ENCODE peak calls at places on chromosomes 13 and 19, in nine cellular contexts. One of them, this sample, is unnamed.

GRCh38 chr13:79543883-79544282 is 62.9 kb downstream of the NDFIP2 start:
- DNase-seq in cerebellar cortex: no peak
- DNase-seq in stimulated activated CD4-positive, alpha-beta T cell treated with anti-CD3 and anti-CD28 coated beads, Interleukin-15, amount 100 ng/mL, for 1 hour: no peak
- DNase-seq in stimulated activated CD8-positive, alpha-beta memory T cell treated with anti-CD3 and anti-CD28 coated beads, Interleukin-4, amount 100 ng/mL, for 4 hours: no peak
- DNase-seq in GM20000: no peak
- DNase-seq in GM04504: no peak
- DNase-seq in NCI-H1436: no peak
- DNase-seq in T-helper 2 cell: no peak
- DNase-seq in cardiac muscle cell: no peak
- DNase-seq in this sample: no peak

GRCh38 chr13:98350746-98351330 is 173.8 kb upstream of the RNF113B start:
- DNase-seq in NCI-H1436: no peak
- DNase-seq in GM04504: no peak
- DNase-seq in cerebellar cortex: no peak
- DNase-seq in T-helper 2 cell: no peak
- DNase-seq in GM20000: no peak
- DNase-seq in cardiac muscle cell: no peak
- DNase-seq in stimulated activated CD8-positive, alpha-beta memory T cell treated with anti-CD3 and anti-CD28 coated beads, Interleukin-4, amount 100 ng/mL, for 4 hours: no peak
- DNase-seq in stimulated activated CD4-positive, alpha-beta T cell treated with anti-CD3 and anti-CD28 coated beads, Interleukin-15, amount 100 ng/mL, for 1 hour: no peak
- DNase-seq in this sample: no peak

GRCh38 chr19:461664-462551 is 1.1 kb upstream of the SHC2 start:
- DNase-seq in GM20000: no peak
- DNase-seq in T-helper 2 cell: no peak
- DNase-seq in cardiac muscle cell: no peak
- DNase-seq in GM04504: no peak
- DNase-seq in stimulated activated CD8-positive, alpha-beta memory T cell treated with anti-CD3 and anti-CD28 coated beads, Interleukin-4, amount 100 ng/mL, for 4 hours: no peak
- DNase-seq in stimulated activated CD4-positive, alpha-beta T cell treated with anti-CD3 and anti-CD28 coated beads, Interleukin-15, amount 100 ng/mL, for 1 hour: no peak
- DNase-seq in cerebellar cortex: no peak
- DNase-seq in NCI-H1436: peak; percentile 83
- DNase-seq in this sample: no peak

GRCh38 chr13:50082426-50083283 is 67.4 kb downstream of the KCNRG start:
- DNase-seq in stimulated activated CD4-positive, alpha-beta T cell treated with anti-CD3 and anti-CD28 coated beads, Interleukin-15, amount 100 ng/mL, for 1 hour: peak; percentile 62
- DNase-seq in cerebellar cortex: peak; percentile 83
- DNase-seq in NCI-H1436: peak; percentile 61
- DNase-seq in cardiac muscle cell: peak; percentile 75
- DNase-seq in T-helper 2 cell: peak; percentile 66
- DNase-seq in GM04504: peak; percentile 38
- DNase-seq in stimulated activated CD8-positive, alpha-beta memory T cell treated with anti-CD3 and anti-CD28 coated beads, Interleukin-4, amount 100 ng/mL, for 4 hours: peak; percentile 60
- DNase-seq in GM20000: peak; percentile 69
- DNase-seq in this sample: peak; percentile 86

GRCh38 chr13:110924639-110924934 is 9.7 kb upstream of the ANKRD10 start:
- DNase-seq in stimulated activated CD8-positive, alpha-beta memory T cell treated with anti-CD3 and anti-CD28 coated beads, Interleukin-4, amount 100 ng/mL, for 4 hours: no peak
- DNase-seq in T-helper 2 cell: no peak
- DNase-seq in stimulated activated CD4-positive, alpha-beta T cell treated with anti-CD3 and anti-CD28 coated beads, Interleukin-15, amount 100 ng/mL, for 1 hour: no peak
- DNase-seq in NCI-H1436: no peak
- DNase-seq in cerebellar cortex: no peak
- DNase-seq in cardiac muscle cell: no peak
- DNase-seq in GM20000: no peak
- DNase-seq in GM04504: no peak
- DNase-seq in this sample: no peak

GRCh38 chr13:23175920-23176319 is 4.9 kb upstream of the SGCG start:
- DNase-seq in cerebellar cortex: no peak
- DNase-seq in GM20000: no peak
- DNase-seq in T-helper 2 cell: no peak
- DNase-seq in stimulated activated CD4-positive, alpha-beta T cell treated with anti-CD3 and anti-CD28 coated beads, Interleukin-15, amount 100 ng/mL, for 1 hour: no peak
- DNase-seq in NCI-H1436: no peak
- DNase-seq in stimulated activated CD8-positive, alpha-beta memory T cell treated with anti-CD3 and anti-CD28 coated beads, Interleukin-4, amount 100 ng/mL, for 4 hours: no peak
- DNase-seq in cardiac muscle cell: peak; percentile 10
- DNase-seq in GM04504: no peak
- DNase-seq in this sample: no peak

GRCh38 chr19:46697142-46697960 is 19.6 kb downstream of the PRKD2 start:
- DNase-seq in cardiac muscle cell: peak; percentile 82
- DNase-seq in stimulated activated CD8-positive, alpha-beta memory T cell treated with anti-CD3 and anti-CD28 coated beads, Interleukin-4, amount 100 ng/mL, for 4 hours: no peak
- DNase-seq in stimulated activated CD4-positive, alpha-beta T cell treated with anti-CD3 and anti-CD28 coated beads, Interleukin-15, amount 100 ng/mL, for 1 hour: no peak
- DNase-seq in cerebellar cortex: peak; percentile 83
- DNase-seq in T-helper 2 cell: no peak
- DNase-seq in GM20000: no peak
- DNase-seq in GM04504: peak; percentile 50
- DNase-seq in NCI-H1436: no peak
- DNase-seq in this sample: peak; percentile 95

GRCh38 chr13:97224544-97225324 is 2.6 kb downstream of the MBNL2 start:
- DNase-seq in GM04504: no peak
- DNase-seq in cardiac muscle cell: peak; percentile 66
- DNase-seq in stimulated activated CD4-positive, alpha-beta T cell treated with anti-CD3 and anti-CD28 coated beads, Interleukin-15, amount 100 ng/mL, for 1 hour: no peak
- DNase-seq in NCI-H1436: peak; percentile 29
- DNase-seq in stimulated activated CD8-positive, alpha-beta memory T cell treated with anti-CD3 and anti-CD28 coated beads, Interleukin-4, amount 100 ng/mL, for 4 hours: no peak
- DNase-seq in T-helper 2 cell: peak; percentile 54
- DNase-seq in cerebellar cortex: peak; percentile 27
- DNase-seq in GM20000: no peak
- DNase-seq in this sample: no peak

GRCh38 chr13:103354189-103354588 is 288.0 kb upstream of the SLC10A2 start:
- DNase-seq in stimulated activated CD4-positive, alpha-beta T cell treated with anti-CD3 and anti-CD28 coated beads, Interleukin-15, amount 100 ng/mL, for 1 hour: no peak
- DNase-seq in NCI-H1436: no peak
- DNase-seq in T-helper 2 cell: no peak
- DNase-seq in GM20000: no peak
- DNase-seq in cardiac muscle cell: no peak
- DNase-seq in cerebellar cortex: no peak
- DNase-seq in GM04504: no peak
- DNase-seq in stimulated activated CD8-positive, alpha-beta memory T cell treated with anti-CD3 and anti-CD28 coated beads, Interleukin-4, amount 100 ng/mL, for 4 hours: no peak
- DNase-seq in this sample: no peak

GRCh38 chr13:46593403-46593802 is 40.4 kb downstream of the LRCH1 start:
- DNase-seq in GM04504: no peak
- DNase-seq in cerebellar cortex: no peak
- DNase-seq in GM20000: peak; percentile 35
- DNase-seq in NCI-H1436: no peak
- DNase-seq in cardiac muscle cell: no peak
- DNase-seq in stimulated activated CD8-positive, alpha-beta memory T cell treated with anti-CD3 and anti-CD28 coated beads, Interleukin-4, amount 100 ng/mL, for 4 hours: peak; percentile 14
- DNase-seq in stimulated activated CD4-positive, alpha-beta T cell treated with anti-CD3 and anti-CD28 coated beads, Interleukin-15, amount 100 ng/mL, for 1 hour: peak; percentile 6
- DNase-seq in T-helper 2 cell: peak; percentile 33
- DNase-seq in this sample: no peak

GRCh38 chr13:23288564-23288963 is 107.8 kb downstream of the SGCG start:
- DNase-seq in T-helper 2 cell: no peak
- DNase-seq in NCI-H1436: no peak
- DNase-seq in stimulated activated CD4-positive, alpha-beta T cell treated with anti-CD3 and anti-CD28 coated beads, Interleukin-15, amount 100 ng/mL, for 1 hour: no peak
- DNase-seq in GM20000: no peak
- DNase-seq in stimulated activated CD8-positive, alpha-beta memory T cell treated with anti-CD3 and anti-CD28 coated beads, Interleukin-4, amount 100 ng/mL, for 4 hours: no peak
- DNase-seq in cardiac muscle cell: no peak
- DNase-seq in cerebellar cortex: no peak
- DNase-seq in GM04504: no peak
- DNase-seq in this sample: no peak

GRCh38 chr13:114279146-114279545 is 2.3 kb upstream of the UPF3A start:
- DNase-seq in cerebellar cortex: no peak
- DNase-seq in GM20000: no peak
- DNase-seq in GM04504: no peak
- DNase-seq in cardiac muscle cell: no peak
- DNase-seq in stimulated activated CD8-positive, alpha-beta memory T cell treated with anti-CD3 and anti-CD28 coated beads, Interleukin-4, amount 100 ng/mL, for 4 hours: no peak
- DNase-seq in stimulated activated CD4-positive, alpha-beta T cell treated with anti-CD3 and anti-CD28 coated beads, Interleukin-15, amount 100 ng/mL, for 1 hour: no peak
- DNase-seq in NCI-H1436: no peak
- DNase-seq in T-helper 2 cell: no peak
- DNase-seq in this sample: no peak

GRCh38 chr13:74889321-74889720 is 592.6 kb downstream of the TBC1D4 start:
- DNase-seq in stimulated activated CD8-positive, alpha-beta memory T cell treated with anti-CD3 and anti-CD28 coated beads, Interleukin-4, amount 100 ng/mL, for 4 hours: no peak
- DNase-seq in T-helper 2 cell: no peak
- DNase-seq in cerebellar cortex: peak; percentile 2
- DNase-seq in stimulated activated CD4-positive, alpha-beta T cell treated with anti-CD3 and anti-CD28 coated beads, Interleukin-15, amount 100 ng/mL, for 1 hour: no peak
- DNase-seq in GM04504: no peak
- DNase-seq in NCI-H1436: no peak
- DNase-seq in cardiac muscle cell: peak; percentile 40
- DNase-seq in GM20000: no peak
- DNase-seq in this sample: no peak

GRCh38 chr19:31648347-31648746 is 299.1 kb upstream of the TSHZ3 start:
- DNase-seq in cardiac muscle cell: no peak
- DNase-seq in NCI-H1436: no peak
- DNase-seq in stimulated activated CD8-positive, alpha-beta memory T cell treated with anti-CD3 and anti-CD28 coated beads, Interleukin-4, amount 100 ng/mL, for 4 hours: no peak
- DNase-seq in GM04504: no peak
- DNase-seq in T-helper 2 cell: no peak
- DNase-seq in GM20000: no peak
- DNase-seq in stimulated activated CD4-positive, alpha-beta T cell treated with anti-CD3 and anti-CD28 coated beads, Interleukin-15, amount 100 ng/mL, for 1 hour: no peak
- DNase-seq in cerebellar cortex: no peak
- DNase-seq in this sample: no peak

GRCh38 chr13:49587311-49587847 is 2.0 kb upstream of the RCBTB1 start:
- DNase-seq in stimulated activated CD4-positive, alpha-beta T cell treated with anti-CD3 and anti-CD28 coated beads, Interleukin-15, amount 100 ng/mL, for 1 hour: no peak
- DNase-seq in cerebellar cortex: no peak
- DNase-seq in stimulated activated CD8-positive, alpha-beta memory T cell treated with anti-CD3 and anti-CD28 coated beads, Interleukin-4, amount 100 ng/mL, for 4 hours: no peak
- DNase-seq in NCI-H1436: no peak
- DNase-seq in GM04504: no peak
- DNase-seq in GM20000: no peak
- DNase-seq in T-helper 2 cell: no peak
- DNase-seq in cardiac muscle cell: no peak
- DNase-seq in this sample: no peak

GRCh38 chr19:46133777-46134231 is 9.3 kb upstream of the IGFL3 start:
- DNase-seq in cardiac muscle cell: no peak
- DNase-seq in NCI-H1436: no peak
- DNase-seq in GM04504: no peak
- DNase-seq in stimulated activated CD8-positive, alpha-beta memory T cell treated with anti-CD3 and anti-CD28 coated beads, Interleukin-4, amount 100 ng/mL, for 4 hours: no peak
- DNase-seq in GM20000: no peak
- DNase-seq in T-helper 2 cell: no peak
- DNase-seq in stimulated activated CD4-positive, alpha-beta T cell treated with anti-CD3 and anti-CD28 coated beads, Interleukin-15, amount 100 ng/mL, for 1 hour: no peak
- DNase-seq in cerebellar cortex: peak; percentile 56
- DNase-seq in this sample: no peak

GRCh38 chr19:31334101-31334848 is 15.0 kb downstream of the TSHZ3 start:
- DNase-seq in stimulated activated CD4-positive, alpha-beta T cell treated with anti-CD3 and anti-CD28 coated beads, Interleukin-15, amount 100 ng/mL, for 1 hour: no peak
- DNase-seq in GM20000: no peak
- DNase-seq in cardiac muscle cell: peak; percentile 86
- DNase-seq in T-helper 2 cell: no peak
- DNase-seq in cerebellar cortex: no peak
- DNase-seq in GM04504: no peak
- DNase-seq in stimulated activated CD8-positive, alpha-beta memory T cell treated with anti-CD3 and anti-CD28 coated beads, Interleukin-4, amount 100 ng/mL, for 4 hours: no peak
- DNase-seq in NCI-H1436: no peak
- DNase-seq in this sample: no peak

GRCh38 chr19:54162241-54162805 is 2.8 kb upstream of the LENG1 start:
- DNase-seq in NCI-H1436: peak; percentile 51
- DNase-seq in T-helper 2 cell: peak; percentile 66
- DNase-seq in GM20000: peak; percentile 88
- DNase-seq in cardiac muscle cell: peak; percentile 73
- DNase-seq in cerebellar cortex: no peak
- DNase-seq in stimulated activated CD8-positive, alpha-beta memory T cell treated with anti-CD3 and anti-CD28 coated beads, Interleukin-4, amount 100 ng/mL, for 4 hours: peak; percentile 56
- DNase-seq in GM04504: no peak
- DNase-seq in stimulated activated CD4-positive, alpha-beta T cell treated with anti-CD3 and anti-CD28 coated beads, Interleukin-15, amount 100 ng/mL, for 1 hour: peak; percentile 73
- DNase-seq in this sample: peak; percentile 84

GRCh38 chr19:53912653-53913052 is 3.6 kb downstream of the CACNG7 start:
- DNase-seq in stimulated activated CD4-positive, alpha-beta T cell treated with anti-CD3 and anti-CD28 coated beads, Interleukin-15, amount 100 ng/mL, for 1 hour: no peak
- DNase-seq in cardiac muscle cell: no peak
- DNase-seq in NCI-H1436: no peak
- DNase-seq in GM20000: peak; percentile 36
- DNase-seq in stimulated activated CD8-positive, alpha-beta memory T cell treated with anti-CD3 and anti-CD28 coated beads, Interleukin-4, amount 100 ng/mL, for 4 hours: no peak
- DNase-seq in T-helper 2 cell: no peak
- DNase-seq in GM04504: no peak
- DNase-seq in cerebellar cortex: no peak
- DNase-seq in this sample: no peak

GRCh38 chr13:79777504-79777903 is 296.5 kb downstream of the NDFIP2 start:
- DNase-seq in stimulated activated CD4-positive, alpha-beta T cell treated with anti-CD3 and anti-CD28 coated beads, Interleukin-15, amount 100 ng/mL, for 1 hour: no peak
- DNase-seq in GM20000: no peak
- DNase-seq in T-helper 2 cell: no peak
- DNase-seq in NCI-H1436: no peak
- DNase-seq in GM04504: no peak
- DNase-seq in cardiac muscle cell: no peak
- DNase-seq in cerebellar cortex: no peak
- DNase-seq in stimulated activated CD8-positive, alpha-beta memory T cell treated with anti-CD3 and anti-CD28 coated beads, Interleukin-4, amount 100 ng/mL, for 4 hours: no peak
- DNase-seq in this sample: no peak

GRCh38 chr13:94906605-94907004 is 194.3 kb upstream of the SOX21 start:
- DNase-seq in cerebellar cortex: no peak
- DNase-seq in GM04504: no peak
- DNase-seq in stimulated activated CD8-positive, alpha-beta memory T cell treated with anti-CD3 and anti-CD28 coated beads, Interleukin-4, amount 100 ng/mL, for 4 hours: no peak
- DNase-seq in cardiac muscle cell: no peak
- DNase-seq in NCI-H1436: no peak
- DNase-seq in T-helper 2 cell: no peak
- DNase-seq in stimulated activated CD4-positive, alpha-beta T cell treated with anti-CD3 and anti-CD28 coated beads, Interleukin-15, amount 100 ng/mL, for 1 hour: no peak
- DNase-seq in GM20000: no peak
- DNase-seq in this sample: no peak

GRCh38 chr19:33436360-33437345 is 63.1 kb downstream of the CEBPG start:
- DNase-seq in NCI-H1436: no peak
- DNase-seq in GM04504: no peak
- DNase-seq in cardiac muscle cell: no peak
- DNase-seq in T-helper 2 cell: no peak
- DNase-seq in stimulated activated CD8-positive, alpha-beta memory T cell treated with anti-CD3 and anti-CD28 coated beads, Interleukin-4, amount 100 ng/mL, for 4 hours: no peak
- DNase-seq in cerebellar cortex: no peak
- DNase-seq in GM20000: no peak
- DNase-seq in stimulated activated CD4-positive, alpha-beta T cell treated with anti-CD3 and anti-CD28 coated beads, Interleukin-15, amount 100 ng/mL, for 1 hour: no peak
- DNase-seq in this sample: no peak

GRCh38 chr19:18871543-18871942 is 24.4 kb downstream of the CERS1 start:
- DNase-seq in cerebellar cortex: peak; percentile 58
- DNase-seq in GM20000: no peak
- DNase-seq in stimulated activated CD8-positive, alpha-beta memory T cell treated with anti-CD3 and anti-CD28 coated beads, Interleukin-4, amount 100 ng/mL, for 4 hours: no peak
- DNase-seq in T-helper 2 cell: no peak
- DNase-seq in NCI-H1436: no peak
- DNase-seq in GM04504: no peak
- DNase-seq in stimulated activated CD4-positive, alpha-beta T cell treated with anti-CD3 and anti-CD28 coated beads, Interleukin-15, amount 100 ng/mL, for 1 hour: no peak
- DNase-seq in cardiac muscle cell: no peak
- DNase-seq in this sample: no peak

GRCh38 chr19:38385804-38386257 is 2.0 kb downstream of the GGN start:
- DNase-seq in T-helper 2 cell: no peak
- DNase-seq in stimulated activated CD4-positive, alpha-beta T cell treated with anti-CD3 and anti-CD28 coated beads, Interleukin-15, amount 100 ng/mL, for 1 hour: no peak
- DNase-seq in cardiac muscle cell: no peak
- DNase-seq in stimulated activated CD8-positive, alpha-beta memory T cell treated with anti-CD3 and anti-CD28 coated beads, Interleukin-4, amount 100 ng/mL, for 4 hours: no peak
- DNase-seq in NCI-H1436: no peak
- DNase-seq in cerebellar cortex: no peak
- DNase-seq in GM20000: peak; percentile 56
- DNase-seq in GM04504: no peak
- DNase-seq in this sample: no peak

GRCh38 chr19:12956446-12957388 is at the start of gene GADD45GIP1:
- DNase-seq in GM20000: peak; percentile 90
- DNase-seq in cardiac muscle cell: peak; percentile 86
- DNase-seq in cerebellar cortex: peak; percentile 77
- DNase-seq in stimulated activated CD8-positive, alpha-beta memory T cell treated with anti-CD3 and anti-CD28 coated beads, Interleukin-4, amount 100 ng/mL, for 4 hours: peak; percentile 60
- DNase-seq in NCI-H1436: peak; percentile 66
- DNase-seq in GM04504: no peak
- DNase-seq in stimulated activated CD4-positive, alpha-beta T cell treated with anti-CD3 and anti-CD28 coated beads, Interleukin-15, amount 100 ng/mL, for 1 hour: peak; percentile 83
- DNase-seq in T-helper 2 cell: peak; percentile 70
- DNase-seq in this sample: peak; percentile 76

GRCh38 chr13:51793570-51794273 is 10.2 kb downstream of the DHRS12 start:
- DNase-seq in stimulated activated CD8-positive, alpha-beta memory T cell treated with anti-CD3 and anti-CD28 coated beads, Interleukin-4, amount 100 ng/mL, for 4 hours: peak; percentile 21
- DNase-seq in stimulated activated CD4-positive, alpha-beta T cell treated with anti-CD3 and anti-CD28 coated beads, Interleukin-15, amount 100 ng/mL, for 1 hour: no peak
- DNase-seq in GM20000: peak; percentile 52
- DNase-seq in cerebellar cortex: no peak
- DNase-seq in GM04504: peak; percentile 28
- DNase-seq in cardiac muscle cell: peak; percentile 72
- DNase-seq in NCI-H1436: no peak
- DNase-seq in T-helper 2 cell: no peak
- DNase-seq in this sample: no peak

GRCh38 chr19:3178377-3178972 is at the start of gene S1PR4:
- DNase-seq in GM04504: no peak
- DNase-seq in cardiac muscle cell: no peak
- DNase-seq in T-helper 2 cell: peak; percentile 75
- DNase-seq in GM20000: peak; percentile 85
- DNase-seq in cerebellar cortex: no peak
- DNase-seq in NCI-H1436: no peak
- DNase-seq in stimulated activated CD4-positive, alpha-beta T cell treated with anti-CD3 and anti-CD28 coated beads, Interleukin-15, amount 100 ng/mL, for 1 hour: peak; percentile 36
- DNase-seq in stimulated activated CD8-positive, alpha-beta memory T cell treated with anti-CD3 and anti-CD28 coated beads, Interleukin-4, amount 100 ng/mL, for 4 hours: peak; percentile 38
- DNase-seq in this sample: no peak

GRCh38 chr13:87667686-87668085 is 3.5 kb upstream of the SLITRK5 start:
- DNase-seq in cerebellar cortex: no peak
- DNase-seq in GM04504: no peak
- DNase-seq in NCI-H1436: no peak
- DNase-seq in cardiac muscle cell: no peak
- DNase-seq in stimulated activated CD4-positive, alpha-beta T cell treated with anti-CD3 and anti-CD28 coated beads, Interleukin-15, amount 100 ng/mL, for 1 hour: no peak
- DNase-seq in T-helper 2 cell: no peak
- DNase-seq in stimulated activated CD8-positive, alpha-beta memory T cell treated with anti-CD3 and anti-CD28 coated beads, Interleukin-4, amount 100 ng/mL, for 4 hours: no peak
- DNase-seq in GM20000: no peak
- DNase-seq in this sample: no peak

GRCh38 chr13:44191504-44192171 is 182.0 kb upstream of the SERP2 start:
- DNase-seq in GM20000: peak; percentile 36
- DNase-seq in cardiac muscle cell: peak; percentile 86
- DNase-seq in GM04504: peak; percentile 76
- DNase-seq in stimulated activated CD4-positive, alpha-beta T cell treated with anti-CD3 and anti-CD28 coated beads, Interleukin-15, amount 100 ng/mL, for 1 hour: no peak
- DNase-seq in cerebellar cortex: peak; percentile 94
- DNase-seq in T-helper 2 cell: peak; percentile 23
- DNase-seq in stimulated activated CD8-positive, alpha-beta memory T cell treated with anti-CD3 and anti-CD28 coated beads, Interleukin-4, amount 100 ng/mL, for 4 hours: no peak
- DNase-seq in NCI-H1436: no peak
- DNase-seq in this sample: peak; percentile 69

GRCh38 chr13:110944121-110944967 is 29.5 kb upstream of the ANKRD10 start:
- DNase-seq in GM04504: peak; percentile 36
- DNase-seq in stimulated activated CD4-positive, alpha-beta T cell treated with anti-CD3 and anti-CD28 coated beads, Interleukin-15, amount 100 ng/mL, for 1 hour: no peak
- DNase-seq in T-helper 2 cell: no peak
- DNase-seq in stimulated activated CD8-positive, alpha-beta memory T cell treated with anti-CD3 and anti-CD28 coated beads, Interleukin-4, amount 100 ng/mL, for 4 hours: no peak
- DNase-seq in GM20000: peak; percentile 64
- DNase-seq in cardiac muscle cell: peak; percentile 81
- DNase-seq in NCI-H1436: no peak
- DNase-seq in cerebellar cortex: peak; percentile 78
- DNase-seq in this sample: no peak

GRCh38 chr13:114140131-114140908 is 7.9 kb upstream of the RASA3 start:
- DNase-seq in GM04504: no peak
- DNase-seq in cerebellar cortex: no peak
- DNase-seq in GM20000: no peak
- DNase-seq in stimulated activated CD8-positive, alpha-beta memory T cell treated with anti-CD3 and anti-CD28 coated beads, Interleukin-4, amount 100 ng/mL, for 4 hours: no peak
- DNase-seq in T-helper 2 cell: peak; percentile 70
- DNase-seq in cardiac muscle cell: no peak
- DNase-seq in NCI-H1436: no peak
- DNase-seq in stimulated activated CD4-positive, alpha-beta T cell treated with anti-CD3 and anti-CD28 coated beads, Interleukin-15, amount 100 ng/mL, for 1 hour: no peak
- DNase-seq in this sample: no peak